ENCODE peak calls at places on chromosome 4, in five cellular contexts. V, E, C, F and P are unnamed samples.

GRCh38 chr4:9703391-9703790 is 78.0 kb upstream of the DRD5 start:
- DNase-seq in V (no peak), E (peak), C (peak), F (peak), P (no peak)

GRCh38 chr4:184476660-184477059 is 2.3 kb upstream of the IRF2 start:
- DNase-seq in V (no peak), E (no peak), C (no peak), F (no peak), P (no peak)

GRCh38 chr4:26557164-26557563 is 26.7 kb upstream of the TBC1D19 start:
- DNase-seq in V (no peak), E (peak), C (peak), F (no peak), P (no peak)

GRCh38 chr4:30726090-30726668 is 6.0 kb downstream of the PCDH7 start:
- DNase-seq in V (no peak), E (peak), C (no peak), F (no peak), P (no peak)

GRCh38 chr4:24791043-24791442 is 4.3 kb upstream of the SOD3 start:
- DNase-seq in V (no peak), E (no peak), C (no peak), F (no peak), P (no peak)

GRCh38 chr4:33715996-33716395 is 2528.3 kb downstream of the ARAP2 start:
- DNase-seq in V (no peak), E (peak), C (peak), F (no peak), P (no peak)

GRCh38 chr4:139419388-139419914 is 34.5 kb upstream of the RAB33B start:
- DNase-seq in V (peak), E (peak), C (peak), F (peak), P (no peak)

GRCh38 chr4:98937977-98938376 is 9.0 kb upstream of the EIF4E start:
- DNase-seq in V (no peak), E (no peak), C (no peak), F (no peak), P (no peak)

GRCh38 chr4:179803857-179804256 is 2361.6 kb upstream of the AGA start:
- DNase-seq in V (no peak), E (no peak), C (no peak), F (no peak), P (no peak)

GRCh38 chr4:24007740-24008348 is 118.0 kb upstream of the PPARGC1A start:
- DNase-seq in V (no peak), E (no peak), C (no peak), F (no peak), P (no peak)

DNA sequence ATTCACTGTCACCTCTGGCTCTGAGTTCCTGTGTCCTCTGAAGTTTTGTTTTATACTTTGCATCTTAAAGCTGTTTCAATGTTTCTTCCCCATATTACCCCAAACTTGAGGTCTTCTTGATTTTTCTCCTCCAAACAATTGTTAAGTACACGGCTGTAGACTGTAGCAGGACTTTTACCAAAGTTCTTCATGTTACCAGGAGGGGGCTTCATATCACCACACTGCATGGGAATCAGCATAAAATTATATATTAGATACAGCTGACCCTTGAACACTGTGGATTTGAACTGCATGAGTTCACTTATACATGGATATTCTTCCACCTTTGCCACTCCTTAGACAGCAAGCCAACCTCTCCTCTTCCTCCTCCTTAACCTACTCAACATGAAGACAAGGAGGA is 56.6 kb downstream of the SPATA18 start:
- DNase-seq in V (no peak), E (no peak), C (peak), F (no peak), P (no peak)
- TF ChIP-seq CTCF in V (no peak), E (no peak), C (peak), F (no peak), P (peak)

DNA sequence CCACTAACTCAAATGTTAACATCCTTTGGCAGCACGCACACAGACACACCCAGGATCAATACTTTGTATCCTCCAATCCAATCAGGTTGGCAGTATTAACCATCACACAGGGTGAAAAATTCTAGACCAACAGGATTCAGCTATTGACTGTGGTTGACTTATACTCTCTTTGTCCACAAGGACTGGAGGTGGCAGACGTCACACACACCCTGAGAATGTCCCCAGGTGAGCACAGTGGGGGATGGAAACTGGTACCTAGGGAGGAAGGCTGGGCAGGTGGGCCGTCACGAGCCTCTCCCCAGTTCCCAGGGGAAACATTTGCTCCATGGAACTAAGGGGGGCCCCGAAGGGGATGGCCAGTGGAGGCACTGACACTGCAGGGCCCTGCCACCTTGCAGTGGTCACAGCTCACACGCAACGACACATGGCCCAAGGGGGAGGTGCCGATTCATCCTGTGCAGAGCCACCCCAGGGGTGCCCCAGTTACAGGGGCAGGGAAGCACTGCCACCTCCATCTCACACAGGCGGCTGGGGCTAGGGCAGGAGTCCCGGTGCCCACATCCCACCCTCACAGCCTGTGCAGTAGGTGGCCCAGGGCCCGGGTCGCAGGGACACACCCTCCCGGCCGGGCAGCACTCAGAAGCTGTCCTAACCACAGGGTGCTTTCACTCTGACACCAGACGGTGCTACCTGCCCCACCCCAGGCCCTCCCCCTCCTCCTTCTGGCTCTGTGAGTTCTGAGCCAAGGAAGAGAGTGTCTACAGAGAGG is 17.4 kb downstream of the ZFYVE28 start:
- DNase-seq in V (peak), E (no peak), C (no peak), F (no peak), P (no peak)
- TF ChIP-seq CTCF in V (no peak), E (no peak), C (no peak), F (no peak), P (no peak)

GRCh38 chr4:21134994-21135393 is 434.7 kb downstream of the PACRGL start:
- DNase-seq in V (no peak), E (peak), C (peak), F (no peak), P (no peak)
- TF ChIP-seq CTCF in V (no peak), E (peak), C (peak), F (no peak), P (peak)

GRCh38 chr4:77862478-77863216 is at the start of gene MRPL1:
- DNase-seq in V (peak), E (peak), C (peak), F (peak), P (peak)
- TF ChIP-seq CTCF in V (no peak), E (no peak), C (no peak), F (no peak), P (peak)

GRCh38 chr4:125434136-125434535 is 119.4 kb downstream of the FAT4 start:
- DNase-seq in V (no peak), E (peak), C (peak), F (no peak), P (no peak)

GRCh38 chr4:125433453-125433852 is 118.7 kb downstream of the FAT4 start:
- DNase-seq in V (no peak), E (peak), C (peak), F (no peak), P (no peak)

GRCh38 chr4:125428832-125429231 is 114.1 kb downstream of the FAT4 start:
- DNase-seq in V (no peak), E (no peak), C (no peak), F (no peak), P (no peak)

GRCh38 chr4:125432078-125432477 is 117.3 kb downstream of the FAT4 start:
- DNase-seq in V (no peak), E (peak), C (peak), F (no peak), P (no peak)
- TF ChIP-seq CTCF in V (no peak), E (no peak), C (peak), F (no peak), P (no peak)

GRCh38 chr4:95701500-95701899 is 138.4 kb upstream of the PDHA2 start:
- DNase-seq in V (no peak), E (peak), C (peak), F (no peak), P (no peak)

DNA sequence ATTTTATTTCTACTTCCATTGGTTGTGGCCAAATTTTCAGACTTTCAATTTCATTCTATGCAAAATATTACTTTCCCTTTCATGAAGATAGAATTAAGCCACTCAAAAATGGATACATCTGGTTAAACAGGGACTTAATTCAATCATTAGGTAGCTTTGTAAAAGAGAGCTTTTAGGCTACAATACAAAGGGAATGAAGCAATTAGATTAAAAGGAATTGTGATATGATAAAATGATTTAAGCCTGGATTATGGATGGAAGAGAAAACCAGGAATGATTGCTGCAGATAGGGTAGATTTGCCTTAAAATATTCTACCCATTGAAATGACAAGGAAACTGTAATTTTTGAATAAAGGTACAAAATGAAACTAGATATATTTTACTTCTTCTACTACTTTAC is 134.6 kb upstream of the PDHA2 start:
- DNase-seq in V (no peak), E (no peak), C (no peak), F (no peak), P (no peak)
- TF ChIP-seq CTCF in V (no peak), E (no peak), C (no peak), F (no peak), P (no peak)

GRCh38 chr4:83440899-83441298 is 14.7 kb downstream of the HELQ start:
- DNase-seq in V (no peak), E (no peak), C (no peak), F (no peak), P (no peak)
- TF ChIP-seq CTCF in V (no peak), E (no peak), C (no peak), F (no peak), P (no peak)

DNA sequence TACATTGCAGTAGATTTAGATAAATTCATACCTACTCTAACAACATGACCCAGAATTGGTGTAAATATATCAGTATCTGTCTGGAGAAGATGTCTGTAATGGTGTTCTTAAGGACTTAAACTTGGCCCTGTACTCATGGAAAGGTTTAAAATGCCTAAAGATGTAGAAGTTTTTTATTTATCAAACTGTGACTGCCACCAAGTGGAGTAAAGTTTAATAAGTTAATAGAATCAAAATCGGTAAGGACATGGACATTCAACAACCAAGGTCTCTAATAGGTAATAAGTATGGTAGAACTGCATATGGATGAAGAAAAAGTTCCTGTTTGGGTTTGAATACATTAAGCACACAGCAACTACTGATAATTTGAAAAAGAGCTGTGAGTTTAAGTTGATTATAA is 474.0 kb upstream of the NDST3 start:
- DNase-seq in V (no peak), E (peak), C (peak), F (no peak), P (no peak)
- TF ChIP-seq CTCF in V (no peak), E (peak), C (no peak), F (no peak), P (peak)